ENCODE peak calls at places on chromosomes 1 and 21, in seven cellular contexts. T is B cell, Y is breast epithelium, I is epithelial cell of proximal tubule, M is cardiac fibroblast, U is pancreas, B is nephron progenitor cell. R is an unnamed sample.

GRCh38 chr1:24438423-24438901 is 22.9 kb downstream of the NIPAL3 start:
- DNase-seq in T (no peak), Y (no peak), I (no peak), M (peak; percentile 38), U (no peak), B (peak; percentile 58), R (no peak)

GRCh38 chr1:65791860-65792670 is 630 bp upstream of the PDE4B start:
- DNase-seq in T (no peak), Y (no peak), I (no peak), M (no peak), U (no peak), B (peak; percentile 45), R (no peak)

GRCh38 chr1:108814343-108815125 is 42.4 kb downstream of the AKNAD1 start:
- DNase-seq in T (no peak), Y (no peak), I (no peak), M (peak; percentile 86), U (no peak), B (no peak), R (no peak)

GRCh38 chr1:203331224-203331623 is 19.7 kb downstream of the FMOD start:
- DNase-seq in T (no peak), Y (no peak), I (no peak), M (no peak), U (no peak), B (no peak), R (no peak)

GRCh38 chr1:205936846-205937707 is 6.2 kb downstream of the SLC26A9 start:
- DNase-seq in T (no peak), Y (no peak), I (no peak), M (peak; percentile 64), U (no peak), B (no peak), R (no peak)

GRCh38 chr21:38282921-38283320 is 26.1 kb downstream of the KCNJ15 start:
- DNase-seq in T (no peak), Y (no peak), I (no peak), M (peak; percentile 75), U (no peak), B (no peak), R (no peak)

GRCh38 chr1:218735436-218735835 is 390.3 kb downstream of the TGFB2 start:
- DNase-seq in T (no peak), Y (no peak), I (no peak), M (peak; percentile 93), U (no peak), B (no peak), R (no peak)

GRCh38 chr1:205446828-205447227 is 9.0 kb downstream of the BLACAT1 start:
- DNase-seq in T (no peak), Y (no peak), I (no peak), M (peak; percentile 88), U (no peak), B (no peak), R (no peak)

GRCh38 chr1:44924835-44925464 is 61.4 kb downstream of the EIF2B3 start:
- DNase-seq in T (no peak), Y (no peak), I (no peak), M (peak; percentile 78), U (no peak), B (no peak), R (no peak)

GRCh38 chr1:224673161-224673560 is 57.0 kb downstream of the CNIH3 start:
- DNase-seq in T (no peak), Y (no peak), I (no peak), M (no peak), U (no peak), B (no peak), R (no peak)

GRCh38 chr1:39859859-39860812 is 23.2 kb downstream of the TRIT1 start:
- DNase-seq in T (no peak), Y (no peak), I (no peak), M (no peak), U (no peak), B (no peak), R (no peak)

GRCh38 chr1:234781241-234782056 is 171.5 kb upstream of the IRF2BP2 start:
- DNase-seq in T (no peak), Y (no peak), I (no peak), M (no peak), U (no peak), B (no peak), R (no peak)

GRCh38 chr1:3419415-3420204 is 34.9 kb upstream of the ARHGEF16 start:
- DNase-seq in T (no peak), Y (no peak), I (no peak), M (peak; percentile 2), U (no peak), B (no peak), R (no peak)

GRCh38 chr1:3418600-3418999 is 35.9 kb upstream of the ARHGEF16 start:
- DNase-seq in T (no peak), Y (no peak), I (no peak), M (no peak), U (no peak), B (no peak), R (no peak)

GRCh38 chr1:3417954-3418353 is 36.5 kb upstream of the ARHGEF16 start:
- DNase-seq in T (no peak), Y (no peak), I (no peak), M (no peak), U (no peak), B (no peak), R (no peak)

GRCh38 chr1:3415260-3415952 is 39.1 kb upstream of the ARHGEF16 start:
- DNase-seq in T (no peak), Y (no peak), I (no peak), M (no peak), U (no peak), B (no peak), R (no peak)

DNA sequence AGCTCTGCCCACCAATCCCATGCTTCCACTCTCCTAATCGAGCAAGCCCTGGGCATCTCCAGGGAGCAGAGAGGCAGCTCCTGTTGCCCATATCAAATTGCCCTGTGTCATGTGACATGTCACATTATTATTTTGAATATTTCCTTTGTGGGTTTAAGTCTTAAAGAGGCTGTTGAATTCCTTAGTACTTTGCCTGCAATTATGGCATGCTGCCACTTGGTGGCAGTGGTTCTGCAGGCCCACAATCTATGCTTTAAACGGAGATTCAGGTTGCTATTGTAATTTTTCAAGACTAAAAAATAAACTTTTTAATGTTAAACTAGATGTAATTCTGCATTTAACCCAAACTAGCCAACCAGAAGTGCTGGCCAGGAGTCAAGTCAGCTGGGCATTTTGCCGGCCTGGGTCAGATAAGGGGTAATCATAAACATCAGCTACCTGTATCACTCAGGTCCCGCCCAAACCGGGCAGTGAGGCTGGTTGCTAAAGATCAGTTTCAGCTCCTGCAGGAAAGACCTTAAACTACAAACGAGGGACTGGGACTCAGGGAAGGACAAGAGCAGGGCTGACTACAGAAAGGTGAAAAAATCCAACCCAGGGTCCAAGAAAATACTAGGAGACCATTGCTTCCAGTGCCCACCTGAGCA is 37.3 kb upstream of the ARHGEF16 start:
- DNase-seq in T (no peak), Y (no peak), I (no peak), M (no peak), U (no peak), B (no peak), R (no peak)
- TF ChIP-seq CTCF in T (no peak), Y (no peak), I (peak; percentile 46), M (peak; percentile 28), U (no peak), B (peak; percentile 42), R (peak; percentile 33)

GRCh38 chr21:46394819-46395152 is 63.9 kb upstream of the DIP2A start:
- DNase-seq in T (no peak), Y (no peak), I (no peak), M (no peak), U (no peak), B (no peak), R (no peak)
- TF ChIP-seq CTCF in T (no peak), Y (no peak), I (no peak), M (no peak), U (no peak), B (no peak), R (no peak)

DNA sequence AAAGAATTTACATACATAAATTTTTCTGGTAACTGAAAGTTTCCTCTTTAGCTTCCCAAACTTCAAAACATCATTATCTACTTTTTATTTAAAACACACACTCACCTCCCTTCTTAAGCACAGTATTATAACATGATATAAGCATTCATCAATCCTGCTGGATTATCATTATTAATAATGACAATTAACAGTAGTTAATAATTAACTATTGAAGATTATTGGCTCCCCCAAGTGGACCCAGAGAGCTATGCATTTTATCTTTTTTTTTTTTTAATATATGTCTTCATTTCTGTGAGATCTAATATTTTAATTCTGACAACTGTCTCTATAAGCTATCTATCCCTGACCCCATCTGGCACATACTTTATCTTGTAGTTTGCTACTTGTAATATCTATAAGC is 252.1 kb upstream of the CACYBP start:
- DNase-seq in T (no peak), Y (no peak), I (no peak), M (no peak), U (no peak), B (no peak), R (no peak)
- TF ChIP-seq CTCF in T (peak; percentile 27), Y (no peak), I (peak; percentile 29), M (no peak), U (no peak), B (no peak), R (peak; percentile 4)

GRCh38 chr1:245382981-245383380 is 228.2 kb downstream of the KIF26B start:
- DNase-seq in T (no peak), Y (no peak), I (no peak), M (no peak), U (no peak), B (no peak), R (no peak)

GRCh38 chr1:245383396-245384330 is 228.9 kb downstream of the KIF26B start:
- DNase-seq in T (no peak), Y (no peak), I (no peak), M (no peak), U (no peak), B (no peak), R (no peak)

GRCh38 chr1:245377854-245378253 is 223.1 kb downstream of the KIF26B start:
- DNase-seq in T (no peak), Y (no peak), I (no peak), M (no peak), U (no peak), B (no peak), R (no peak)

GRCh38 chr1:245378352-245379144 is 223.8 kb downstream of the KIF26B start:
- DNase-seq in T (no peak), Y (no peak), I (no peak), M (no peak), U (no peak), B (no peak), R (no peak)

DNA sequence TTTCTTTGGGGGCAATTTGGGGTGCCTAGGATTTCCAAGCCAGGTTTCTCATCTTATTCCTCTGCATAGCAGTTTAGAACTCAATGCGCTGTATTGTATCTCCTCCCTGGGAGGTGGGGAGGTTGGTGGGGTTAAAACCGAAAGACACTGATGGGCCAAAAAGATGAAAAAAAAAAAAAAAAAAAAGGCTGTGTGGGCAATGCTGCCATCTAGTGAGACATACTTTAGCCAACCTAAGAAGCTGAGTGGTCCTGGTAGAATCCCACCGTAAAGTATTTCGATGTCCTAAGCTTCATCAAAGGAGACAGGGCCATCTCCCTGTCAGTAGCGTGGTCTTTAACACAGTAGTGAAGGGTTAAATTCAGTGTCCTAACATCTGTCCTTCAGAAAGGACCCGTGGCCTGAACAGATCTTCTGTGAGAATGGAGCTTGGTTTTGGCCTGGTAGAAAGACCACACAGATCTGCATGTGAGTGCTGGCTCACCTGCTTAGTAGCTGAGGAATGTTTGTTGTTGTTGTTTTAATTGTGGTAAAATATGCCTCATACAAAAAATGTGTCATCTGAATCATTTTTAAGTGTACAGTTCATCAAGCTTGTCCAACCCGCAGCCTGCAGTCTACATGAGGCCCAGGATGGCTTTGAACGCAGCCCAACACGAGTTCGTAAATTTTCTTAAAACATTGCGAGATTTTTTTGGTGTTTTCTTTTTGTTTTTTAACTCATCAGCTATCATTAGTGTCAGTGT is 226.2 kb downstream of the KIF26B start:
- DNase-seq in T (no peak), Y (no peak), I (no peak), M (no peak), U (no peak), B (no peak), R (no peak)
- TF ChIP-seq CTCF in T (no peak), Y (no peak), I (peak; percentile 68), M (no peak), U (peak; percentile 21), B (peak; percentile 53), R (peak; percentile 23)

GRCh38 chr1:31618916-31619846 is 1.7 kb downstream of the HCRTR1 start:
- DNase-seq in T (no peak), Y (peak; percentile 15), I (no peak), M (no peak), U (no peak), B (no peak), R (no peak)
- TF ChIP-seq CTCF in T (no peak), Y (no peak), I (no peak), M (no peak), U (no peak), B (no peak), R (no peak)